ENCODE peak calls at places on chromosomes 16 and 17, in four cellular contexts. J, U, P and Y are unnamed samples.

GRCh38 chr17:62933986-62934385 is 32.0 kb upstream of the TANC2 start:
- DNase-seq in J (no peak), U (no peak), P (no peak), Y (no peak)

GRCh38 chr17:57463103-57463885 is 207.0 kb downstream of the MSI2 start:
- DNase-seq in J (no peak), U (peak; percentile 95), P (no peak), Y (peak; percentile 76)

GRCh38 chr17:64148017-64148631 is 18.2 kb upstream of the ERN1 start:
- DNase-seq in J (no peak), U (no peak), P (peak; percentile 40), Y (no peak)

GRCh38 chr16:82603784-82604411 is 22.9 kb upstream of the CDH13 start:
- DNase-seq in J (peak; percentile 29), U (peak; percentile 73), P (peak; percentile 73), Y (no peak)

GRCh38 chr17:41687828-41688640 is 651 bp upstream of the EIF1 start:
- DNase-seq in J (no peak), U (peak; percentile 15), P (no peak), Y (no peak)

GRCh38 chr17:64306850-64307463 is 43.9 kb upstream of the TEX2 start:
- DNase-seq in J (peak; percentile 68), U (peak; percentile 67), P (peak; percentile 68), Y (peak; percentile 91)

GRCh38 chr17:57270801-57271245 is 14.5 kb downstream of the MSI2 start:
- DNase-seq in J (no peak), U (no peak), P (peak; percentile 55), Y (no peak)

GRCh38 chr17:79294459-79295071 is 219.9 kb downstream of the ENGASE start:
- DNase-seq in J (peak; percentile 85), U (peak; percentile 29), P (peak; percentile 88), Y (peak; percentile 62)

GRCh38 chr17:10001296-10001904 is 96.3 kb upstream of the RCVRN start:
- DNase-seq in J (no peak), U (no peak), P (no peak), Y (no peak)

GRCh38 chr16:359871-360697 is 7.6 kb upstream of the AXIN1 start:
- DNase-seq in J (no peak), U (no peak), P (no peak), Y (no peak)

GRCh38 chr17:40022497-40022896 is 7.3 kb downstream of the CSF3 start:
- DNase-seq in J (no peak), U (no peak), P (no peak), Y (no peak)

GRCh38 chr16:22638393-22639206 is 127.9 kb downstream of the NPIPB5 start:
- DNase-seq in J (no peak), U (no peak), P (no peak), Y (no peak)

GRCh38 chr17:40303706-40304450 is 5.1 kb upstream of the RARA start:
- DNase-seq in J (no peak), U (peak; percentile 50), P (no peak), Y (no peak)

GRCh38 chr16:47320546-47321315 is 140.1 kb downstream of the ITFG1 start:
- DNase-seq in J (no peak), U (peak; percentile 65), P (no peak), Y (no peak)

GRCh38 chr17:16933317-16934132 is 38.4 kb downstream of the TNFRSF13B start:
- DNase-seq in J (no peak), U (no peak), P (no peak), Y (peak; percentile 8)

GRCh38 chr17:75307957-75308731 is 18.9 kb upstream of the SLC25A19 start:
- DNase-seq in J (no peak), U (no peak), P (no peak), Y (peak; percentile 94)

GRCh38 chr16:4800290-4801041 is 2.0 kb downstream of the ROGDI start:
- DNase-seq in J (no peak), U (no peak), P (no peak), Y (no peak)

GRCh38 chr17:61536417-61536955 is 54.5 kb downstream of the NACA2 start:
- DNase-seq in J (no peak), U (peak; percentile 12), P (no peak), Y (no peak)

GRCh38 chr17:82356845-82357355 is 2.1 kb upstream of the TEX19 start:
- DNase-seq in J (no peak), U (no peak), P (peak; percentile 66), Y (no peak)

GRCh38 chr16:66639091-66639885 is 34.8 kb downstream of the CMTM3 start:
- DNase-seq in J (no peak), U (no peak), P (no peak), Y (peak; percentile 92)

GRCh38 chr16:70294385-70295029 is 4.5 kb upstream of the DDX19B start:
- DNase-seq in J (no peak), U (no peak), P (no peak), Y (no peak)

GRCh38 chr17:81033535-81034167 is 1.3 kb upstream of the BAIAP2 start:
- DNase-seq in J (no peak), U (no peak), P (no peak), Y (no peak)

GRCh38 chr17:81035389-81036127 is 607 bp downstream of the BAIAP2 start:
- DNase-seq in J (no peak), U (no peak), P (no peak), Y (no peak)

GRCh38 chr17:81034779-81035388 is at the start of gene BAIAP2:
- DNase-seq in J (peak; percentile 95), U (peak; percentile 90), P (peak; percentile 96), Y (peak; percentile 87)

GRCh38 chr17:81032641-81033422 is 2.1 kb upstream of the BAIAP2 start:
- DNase-seq in J (no peak), U (no peak), P (no peak), Y (no peak)

DNA sequence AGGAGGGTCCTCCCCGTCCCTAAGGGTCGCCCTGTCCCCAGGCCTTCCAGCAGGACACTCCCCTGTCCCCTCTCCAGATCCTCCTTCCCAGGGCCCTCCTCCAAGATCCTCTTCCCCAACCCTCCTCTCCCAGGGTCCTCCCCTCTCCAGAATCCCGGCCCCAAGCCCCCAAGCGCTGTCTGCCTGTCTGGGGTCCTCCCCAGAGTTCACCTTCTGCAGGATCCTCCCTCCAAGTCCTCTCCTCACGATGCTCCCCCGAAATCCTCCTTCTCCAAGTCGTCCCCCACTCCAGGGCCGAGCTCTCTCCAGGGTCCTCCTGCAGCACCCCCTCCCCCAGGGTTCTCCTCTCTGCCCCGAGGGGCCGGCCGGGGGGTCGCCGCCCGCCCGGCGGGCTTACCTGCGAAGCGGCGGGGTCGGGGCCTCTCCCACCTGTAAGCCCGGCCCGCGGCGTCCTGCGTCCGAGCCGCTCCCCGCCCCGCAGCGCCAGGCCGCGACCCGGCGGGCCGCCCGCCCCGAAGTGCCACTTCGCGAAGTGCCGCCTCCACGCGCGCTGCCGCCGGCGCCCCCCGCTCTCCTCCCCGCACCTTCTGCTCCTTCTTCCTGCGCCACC is 678 bp upstream of the BAIAP2 start:
- DNase-seq in J (no peak), U (no peak), P (peak; percentile 50), Y (no peak)
- H4K8ac ChIP-seq in J (no peak overlapping the region), U (no peak overlapping the region), P (no peak overlapping the region), Y (peak overlapping the region; percentile 34)

GRCh38 chr16:64397945-64398508 is 723.8 kb downstream of the CDH11 start:
- DNase-seq in J (no peak), U (peak; percentile 41), P (no peak), Y (no peak)
- H3K4me3 ChIP-seq in J (no peak overlapping the region), U (no peak overlapping the region), P (no peak overlapping the region), Y (no peak overlapping the region)

GRCh38 chr16:88385831-88386815 is 3.4 kb downstream of the ZNF469 start:
- DNase-seq in J (no peak), U (no peak), P (no peak), Y (no peak)

GRCh38 chr16:88382491-88383400 is at the start of gene ZNF469:
- DNase-seq in J (no peak), U (peak; percentile 57), P (no peak), Y (no peak)

GRCh38 chr16:88383401-88384221 is 852 bp downstream of the ZNF469 start:
- DNase-seq in J (no peak), U (peak; percentile 63), P (no peak), Y (no peak)

GRCh38 chr16:88385112-88385594 is 2.4 kb downstream of the ZNF469 start:
- DNase-seq in J (no peak), U (no peak), P (no peak), Y (no peak)

GRCh38 chr16:88384222-88385111 is 1.7 kb downstream of the ZNF469 start:
- DNase-seq in J (no peak), U (no peak), P (no peak), Y (no peak)
- H3K4ac ChIP-seq in J (no peak overlapping the region), U (peak overlapping the region; percentile 100), P (no peak overlapping the region), Y (no peak overlapping the region)

GRCh38 chr16:2007081-2007836 is 2.4 kb downstream of the ZNF598 start:
- DNase-seq in J (no peak), U (no peak), P (no peak), Y (no peak)
- H4K8ac ChIP-seq in J (no peak overlapping the region), U (no peak overlapping the region), P (no peak overlapping the region), Y (no peak overlapping the region)

DNA sequence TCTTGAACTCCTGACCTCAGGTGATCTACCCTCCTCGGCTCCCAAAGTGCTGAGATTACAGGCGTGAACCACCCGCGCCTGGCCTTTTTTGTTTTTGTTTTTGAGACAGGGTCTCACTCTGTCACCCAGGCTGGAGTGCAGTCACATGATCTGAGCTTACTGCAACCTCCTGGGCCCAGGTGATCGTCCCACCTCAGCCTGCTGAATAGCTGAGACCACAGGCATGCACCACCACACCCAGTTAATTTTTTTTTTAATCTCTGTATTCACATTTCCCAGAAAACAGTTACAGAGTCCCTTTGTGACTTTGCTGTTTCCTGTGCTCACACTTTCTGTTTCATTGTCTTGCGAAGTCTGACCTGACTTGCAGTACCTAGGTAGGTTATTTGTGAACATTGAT is 2.7 kb downstream of the CLUAP1 start:
- DNase-seq in J (no peak), U (no peak), P (no peak), Y (no peak)
- H3K4me3 ChIP-seq in J (no peak overlapping the region), U (no peak overlapping the region), P (no peak overlapping the region), Y (no peak overlapping the region)

DNA sequence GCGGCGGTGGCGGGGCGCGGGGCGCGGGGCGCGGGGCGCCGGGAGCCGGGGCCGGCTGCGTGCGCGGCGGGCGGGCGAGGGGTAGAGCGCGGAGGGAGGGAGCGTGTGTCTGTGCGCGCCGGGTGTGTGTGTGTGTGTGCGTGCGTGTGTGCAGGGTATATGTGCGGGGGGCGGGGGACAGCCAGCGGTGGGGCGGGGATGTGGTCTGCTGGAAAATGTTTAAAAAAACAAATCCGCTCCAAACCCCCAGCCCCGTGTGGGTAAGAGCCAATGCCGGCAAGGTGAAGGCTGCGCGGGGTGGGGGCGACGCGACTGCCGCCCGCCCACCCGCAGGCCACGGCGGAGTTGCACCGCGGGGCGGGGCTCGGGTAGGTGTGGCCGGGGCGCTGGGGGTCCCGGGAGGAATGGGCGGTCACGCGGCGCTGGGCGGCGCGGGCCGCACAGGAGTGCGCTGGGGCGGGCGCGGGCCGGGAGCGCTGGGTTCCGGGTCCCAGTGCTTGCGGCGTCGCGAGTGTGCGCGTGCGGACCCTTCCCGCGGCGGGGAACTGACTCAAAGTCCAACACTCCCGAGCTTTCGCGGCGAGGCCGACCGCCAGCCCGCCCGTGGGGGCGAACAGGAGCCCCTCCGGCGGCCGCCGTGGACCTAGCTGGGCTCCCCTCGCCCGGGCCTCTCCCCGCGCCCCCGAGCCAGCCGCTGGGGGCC is at the start of gene CYGB:
- DNase-seq in J (no peak), U (no peak), P (peak; percentile 30), Y (no peak)
- H3K4ac ChIP-seq in J (no peak within 1 kb of the TSS), U (peak within 1 kb of the TSS; percentile 78), P (peak within 1 kb of the TSS; percentile 10), Y (no peak within 1 kb of the TSS)

DNA sequence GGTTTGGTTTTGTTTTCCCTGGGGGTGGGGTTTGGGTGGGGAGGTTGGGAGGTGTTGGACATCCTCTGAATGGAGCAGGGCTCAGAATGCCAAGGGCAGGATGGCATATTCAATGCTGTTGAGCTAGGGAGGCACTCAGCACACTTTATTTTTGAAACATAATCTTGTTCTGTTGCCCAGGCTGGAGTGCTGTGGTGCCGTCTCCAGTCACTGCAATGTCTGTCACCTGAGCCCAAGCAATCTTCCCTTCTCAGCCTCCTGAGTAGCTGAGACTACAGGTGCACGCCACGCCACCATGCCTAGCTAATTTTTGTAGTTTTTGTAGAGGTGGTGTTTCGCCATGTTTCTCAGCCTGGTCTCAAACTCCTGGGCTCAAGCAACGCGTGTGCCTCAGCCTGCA is 186.1 kb downstream of the RPTOR start:
- DNase-seq in J (no peak), U (no peak), P (no peak), Y (no peak)
- H4K8ac ChIP-seq in J (no peak overlapping the region), U (no peak overlapping the region), P (no peak overlapping the region), Y (no peak overlapping the region)